ENCODE peak calls at places on chromosomes 5 and 9, in six cellular contexts. U is cardiac fibroblast, B is epithelial cell of esophagus, L is mammary epithelial cell, Q is tibial nerve, P is fibroblast of pulmonary artery. R is an unnamed sample.
A peak's percentile ranks its signal among the peaks of the same experiment; 100 is the strongest.

GRCh38 chr9:131591845-131592208 is 46.5 kb downstream of the PRRT1B start:
- DNase-seq in U (no peak), B (no peak), L (no peak), Q (no peak), P (no peak), R (no peak)

GRCh38 chr5:42487821-42488220 is 64.6 kb downstream of the GHR start:
- DNase-seq in U (no peak), B (no peak), L (no peak), Q (no peak), P (no peak), R (no peak)

GRCh38 chr5:109865636-109866035 is 175.9 kb downstream of the MAN2A1 start:
- DNase-seq in U (peak; percentile 98), B (peak; percentile 89), L (peak; percentile 70), Q (no peak), P (peak; percentile 97), R (no peak)

GRCh38 chr9:71250626-71251025 is 129.2 kb upstream of the TRPM3 start:
- DNase-seq in U (no peak), B (no peak), L (no peak), Q (no peak), P (no peak), R (no peak)

GRCh38 chr5:73274870-73275756 is 102.1 kb downstream of the TMEM174 start:
- DNase-seq in U (no peak), B (peak; percentile 55), L (no peak), Q (peak; percentile 58), P (no peak), R (no peak)

GRCh38 chr9:115494393-115494792 is 376.4 kb upstream of the TNC start:
- DNase-seq in U (peak; percentile 26), B (no peak), L (no peak), Q (no peak), P (no peak), R (no peak)

GRCh38 chr9:129253820-129254381 is 75.8 kb upstream of the IER5L start:
- DNase-seq in U (peak; percentile 43), B (no peak), L (no peak), Q (peak; percentile 30), P (peak; percentile 64), R (no peak)

GRCh38 chr9:76400534-76401096 is 6.4 kb upstream of the RFK start:
- DNase-seq in U (peak; percentile 62), B (peak; percentile 86), L (peak; percentile 63), Q (no peak), P (no peak), R (no peak)

DNA sequence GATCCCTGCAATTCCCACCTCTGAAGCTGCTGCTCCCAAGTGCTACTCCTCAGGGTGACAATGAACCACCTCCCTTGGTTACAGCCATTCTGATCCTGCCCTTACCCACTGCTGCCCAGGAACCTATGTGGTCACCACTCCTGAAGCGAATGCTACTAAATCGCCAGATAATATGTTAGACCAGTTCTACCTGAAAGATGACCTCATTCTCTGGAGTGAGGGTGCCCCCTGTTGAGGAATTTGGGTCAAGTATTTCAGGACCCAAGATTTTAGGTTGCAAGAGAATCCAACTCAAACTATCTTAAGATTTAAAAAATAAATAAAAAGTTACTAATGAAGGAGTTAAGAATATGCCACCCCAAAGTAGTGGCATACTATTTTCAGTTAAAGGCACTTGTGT is 5.8 kb upstream of the SNAPC3 start:
- DNase-seq in U (peak; percentile 76), B (peak; percentile 77), L (peak; percentile 43), Q (no peak), P (peak; percentile 72), R (no peak)
- TF ChIP-seq CTCF in U (peak; percentile 33), B (peak; percentile 52), L (peak; percentile 65), Q (no peak), P (peak; percentile 47), R (peak; percentile 68)

GRCh38 chr9:9998491-9999287 is 614.1 kb downstream of the PTPRD start:
- DNase-seq in U (no peak), B (peak; percentile 32), L (peak; percentile 9), Q (no peak), P (no peak), R (no peak)
- TF ChIP-seq CTCF in U (peak; percentile 6), B (peak; percentile 46), L (peak; percentile 48), Q (no peak), P (no peak), R (peak; percentile 36)

DNA sequence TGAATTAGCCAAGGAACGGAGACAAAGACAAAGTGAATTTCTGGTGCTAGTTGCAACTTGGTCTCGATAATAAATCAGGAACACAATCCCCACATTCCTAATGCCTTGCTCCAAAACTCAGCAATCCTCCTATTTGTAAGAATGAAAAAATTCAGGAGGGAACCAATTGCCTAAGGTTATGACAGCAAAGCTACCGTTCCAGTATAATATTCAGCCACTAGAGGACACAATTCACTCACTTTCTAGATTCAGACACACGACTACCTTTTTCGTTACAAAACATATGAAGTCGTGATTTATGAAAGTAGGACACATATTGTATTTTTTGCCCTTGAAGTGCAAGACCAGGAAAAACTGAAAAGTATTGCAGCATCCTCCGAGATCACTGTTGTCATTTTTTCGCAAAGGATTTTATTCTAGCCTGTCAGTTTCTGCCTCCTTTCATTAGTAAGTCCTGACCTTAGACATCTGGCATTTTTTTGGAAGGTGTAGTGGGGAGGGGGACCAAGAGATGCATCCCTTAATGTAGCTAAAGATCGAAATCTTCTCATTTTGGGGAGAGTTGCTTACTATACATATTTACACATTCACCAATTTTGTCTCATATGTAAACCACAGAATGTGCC is 133.1 kb downstream of the DOCK8 start:
- DNase-seq in U (peak; percentile 59), B (peak; percentile 62), L (peak; percentile 51), Q (no peak), P (peak; percentile 57), R (no peak)
- TF ChIP-seq CTCF in U (peak; percentile 59), B (peak; percentile 80), L (peak; percentile 87), Q (peak; percentile 35), P (peak; percentile 73), R (peak; percentile 50)

GRCh38 chr9:27528886-27529315 is 713 bp downstream of the MOB3B start:
- DNase-seq in U (peak; percentile 17), B (peak; percentile 86), L (peak; percentile 83), Q (peak; percentile 30), P (peak; percentile 11), R (no peak)
- TF ChIP-seq CTCF in U (no peak), B (peak; percentile 16), L (peak; percentile 11), Q (no peak), P (no peak), R (no peak)

GRCh38 chr5:137727623-137728022 is 8.3 kb downstream of the KLHL3 start:
- DNase-seq in U (no peak), B (no peak), L (no peak), Q (no peak), P (no peak), R (no peak)

GRCh38 chr5:137731201-137731600 is 4.7 kb downstream of the KLHL3 start:
- DNase-seq in U (no peak), B (peak; percentile 8), L (no peak), Q (no peak), P (no peak), R (no peak)

GRCh38 chr5:137724251-137724650 is 11.6 kb downstream of the KLHL3 start:
- DNase-seq in U (no peak), B (no peak), L (no peak), Q (no peak), P (no peak), R (no peak)

GRCh38 chr5:137730331-137730730 is 5.6 kb downstream of the KLHL3 start:
- DNase-seq in U (peak; percentile 58), B (peak; percentile 93), L (peak; percentile 87), Q (no peak), P (no peak), R (no peak)

DNA sequence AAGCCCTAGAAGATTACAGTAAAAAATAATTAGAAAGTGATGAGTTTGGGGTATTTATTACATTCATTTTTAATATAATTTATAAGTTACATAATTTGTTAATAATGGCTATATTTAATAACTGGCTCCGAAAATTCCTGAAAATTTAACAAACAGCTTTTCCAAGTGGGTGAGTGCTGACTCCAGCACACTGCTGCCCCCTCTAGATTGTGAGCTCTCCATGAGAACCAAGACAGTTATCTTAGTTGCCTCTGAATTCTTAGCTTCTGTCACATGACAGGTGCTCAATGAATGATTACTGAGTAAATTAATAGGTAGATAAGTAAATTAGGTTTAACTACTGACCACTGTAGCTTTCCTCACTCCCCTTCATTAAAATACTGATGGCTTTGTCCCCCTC is 7.8 kb downstream of the KLHL3 start:
- DNase-seq in U (no peak), B (no peak), L (no peak), Q (no peak), P (no peak), R (no peak)
- TF ChIP-seq CTCF in U (no peak), B (no peak), L (no peak), Q (no peak), P (no peak), R (no peak)

DNA sequence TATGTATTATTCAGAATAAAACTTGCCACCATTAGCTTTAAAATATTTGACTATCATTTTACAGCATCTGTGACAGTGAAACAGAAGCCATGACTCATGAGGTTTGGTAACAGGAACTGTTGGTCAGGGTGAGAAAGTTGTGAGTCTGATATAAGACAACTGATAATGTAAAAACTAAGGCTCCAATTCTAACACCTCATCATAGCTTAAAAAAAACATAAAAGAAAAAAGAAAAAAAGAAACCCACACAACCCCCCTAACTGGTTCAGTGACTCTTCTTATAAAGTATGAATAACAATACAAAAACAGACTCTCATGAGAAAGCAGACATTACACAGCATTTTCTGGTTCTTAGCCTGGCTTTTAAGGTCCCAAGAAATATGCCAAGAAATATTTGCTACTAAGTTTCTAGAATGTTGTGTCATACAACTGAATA is 85.8 kb downstream of the MRPS27 start:
- DNase-seq in U (peak; percentile 82), B (peak; percentile 90), L (peak; percentile 72), Q (no peak), P (peak; percentile 63), R (no peak)
- TF ChIP-seq CTCF in U (no peak), B (no peak), L (no peak), Q (no peak), P (no peak), R (no peak)

DNA sequence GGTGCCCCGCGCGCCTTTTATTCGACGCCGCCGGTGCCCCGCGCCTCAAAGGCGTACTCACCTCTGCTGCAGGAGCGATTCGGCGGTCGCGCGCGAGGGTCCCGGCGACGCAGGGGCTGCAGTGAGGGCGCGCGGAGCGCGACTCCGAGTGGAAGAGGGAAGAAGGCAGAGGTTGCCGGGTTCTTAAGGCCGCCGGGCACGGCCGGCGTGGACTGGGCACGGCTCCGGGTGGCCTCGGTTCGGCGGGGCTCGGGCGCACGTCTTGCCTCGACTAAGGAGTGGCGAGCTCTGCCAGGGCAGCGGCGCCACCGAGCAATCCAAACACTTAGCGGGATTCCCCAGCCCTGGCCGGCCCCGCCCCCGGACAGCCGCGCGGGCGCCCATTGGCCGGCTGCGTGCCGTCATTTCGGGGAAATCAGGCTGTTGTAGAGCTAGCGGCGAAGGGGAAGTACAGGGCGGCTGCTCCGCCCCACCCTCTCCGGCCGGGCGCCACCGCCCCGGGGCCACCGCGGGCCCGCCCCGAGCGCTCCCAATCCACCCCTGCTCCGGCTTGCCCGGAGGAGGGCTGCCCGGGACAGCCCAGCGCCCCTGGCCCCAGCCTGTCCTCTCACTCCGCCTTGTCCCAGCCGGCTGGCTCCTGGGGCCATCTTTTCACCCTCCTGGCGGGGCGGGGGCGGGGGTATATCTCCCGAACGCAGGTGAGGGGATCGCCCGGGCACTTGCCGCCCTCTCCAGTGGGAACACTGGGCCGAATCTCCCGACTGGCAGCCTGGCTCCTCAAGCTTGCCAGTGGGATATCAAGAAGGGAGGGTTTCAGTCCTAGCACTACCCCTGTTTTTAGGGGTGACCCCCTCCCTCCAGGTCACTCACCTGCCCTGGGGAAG is at the start of gene IRF1:
- DNase-seq in U (peak; percentile 96), B (peak; percentile 96), L (peak; percentile 98), Q (peak; percentile 94), P (peak; percentile 97), R (peak; percentile 99)
- TF ChIP-seq CTCF in U (no peak), B (no peak), L (peak; percentile 20), Q (no peak), P (no peak), R (no peak)